ENCODE peak calls at places on chromosomes 2 and 18, in four cellular contexts. J is ovary, U is PC-3, N is prostate gland. V is an unnamed sample.

GRCh38 chr2:53593891-53594585 is 173.6 kb upstream of the CHAC2 start:
- DNase-seq in J (no peak), U (peak; percentile 58), N (no peak), V (no peak)

GRCh38 chr18:5975111-5975622 is 79.8 kb upstream of the TMEM200C start:
- DNase-seq in J (no peak), U (peak; percentile 74), N (no peak), V (peak; percentile 55)

GRCh38 chr18:28794459-28795245 is 617.7 kb upstream of the CDH2 start:
- DNase-seq in J (no peak), U (peak; percentile 97), N (no peak), V (no peak)

GRCh38 chr2:60830991-60831390 is 50.4 kb upstream of the REL start:
- DNase-seq in J (no peak), U (no peak), N (no peak), V (no peak)

GRCh38 chr18:46133534-46133933 is 29.3 kb downstream of the HAUS1 start:
- DNase-seq in J (peak; percentile 24), U (no peak), N (no peak), V (no peak)

GRCh38 chr2:59693176-59693959 is 860.1 kb downstream of the BCL11A start:
- DNase-seq in J (no peak), U (no peak), N (no peak), V (no peak)

GRCh38 chr2:88600038-88600465 is 27.2 kb downstream of the EIF2AK3 start:
- DNase-seq in J (no peak), U (peak; percentile 94), N (no peak), V (peak; percentile 73)

GRCh38 chr2:28663359-28663758 is 88.3 kb upstream of the PPP1CB start:
- DNase-seq in J (no peak), U (peak; percentile 72), N (no peak), V (no peak)

GRCh38 chr2:170716851-170717598 is 1.9 kb downstream of the SP5 start:
- DNase-seq in J (no peak), U (no peak), N (no peak), V (peak; percentile 54)

GRCh38 chr2:238098854-238099708 is 1.1 kb upstream of the ESPNL start:
- DNase-seq in J (no peak), U (peak; percentile 50), N (no peak), V (no peak)

GRCh38 chr2:129877795-129878775 is 101.4 kb upstream of the RAB6C start:
- DNase-seq in J (no peak), U (no peak), N (no peak), V (peak; percentile 44)

GRCh38 chr2:45771251-45771650 is 119.8 kb downstream of the PRKCE start:
- DNase-seq in J (peak; percentile 51), U (no peak), N (no peak), V (no peak)

GRCh38 chr2:209600257-209601180 is 171.1 kb upstream of the UNC80 start:
- DNase-seq in J (no peak), U (no peak), N (no peak), V (no peak)

GRCh38 chr2:69043736-69044400 is 30.9 kb downstream of the ANTXR1 start:
- DNase-seq in J (no peak), U (peak; percentile 17), N (no peak), V (no peak)

GRCh38 chr2:6452702-6453481 is 412.8 kb downstream of the CMPK2 start:
- DNase-seq in J (no peak), U (peak; percentile 5), N (no peak), V (no peak)

GRCh38 chr18:54995421-54995820 is 36.2 kb upstream of the CCDC68 start:
- DNase-seq in J (no peak), U (no peak), N (no peak), V (no peak)

GRCh38 chr18:12391487-12392136 is 14.6 kb upstream of the AFG3L2 start:
- DNase-seq in J (peak; percentile 66), U (peak; percentile 77), N (peak; percentile 57), V (peak; percentile 66)

GRCh38 chr2:184646593-184646992 is 48.3 kb downstream of the ZNF804A start:
- DNase-seq in J (no peak), U (no peak), N (no peak), V (no peak)

GRCh38 chr18:75455249-75456183 is 28.0 kb upstream of the SMIM21 start:
- DNase-seq in J (peak; percentile 59), U (no peak), N (no peak), V (no peak)

GRCh38 chr18:10274327-10274726 is 180.1 kb upstream of the APCDD1 start:
- DNase-seq in J (no peak), U (no peak), N (no peak), V (no peak)

GRCh38 chr2:142165790-142166189 is 35.0 kb upstream of the LRP1B start:
- DNase-seq in J (no peak), U (peak; percentile 65), N (no peak), V (peak; percentile 12)

GRCh38 chr2:119108186-119108585 is 50.4 kb downstream of the C1QL2 start:
- DNase-seq in J (no peak), U (no peak), N (no peak), V (no peak)

GRCh38 chr2:240672076-240672700 is 10.5 kb downstream of the AQP12B start:
- DNase-seq in J (no peak), U (no peak), N (no peak), V (no peak)

GRCh38 chr2:26034597-26035067 is 748 bp downstream of the RAB10 start:
- DNase-seq in J (no peak), U (peak; percentile 25), N (peak; percentile 8), V (no peak)

GRCh38 chr2:222357930-222358329 is 59.1 kb upstream of the PAX3 start:
- DNase-seq in J (no peak), U (no peak), N (no peak), V (no peak)

GRCh38 chr2:236667526-236667925 is 97.9 kb downstream of the ACKR3 start:
- DNase-seq in J (no peak), U (no peak), N (no peak), V (no peak)

GRCh38 chr2:217412299-217412698 is 552.4 kb upstream of the TNP1 start:
- DNase-seq in J (no peak), U (no peak), N (no peak), V (no peak)

GRCh38 chr2:238238766-238239551 is 879 bp downstream of the HES6 start:
- DNase-seq in J (no peak), U (no peak), N (no peak), V (no peak)

GRCh38 chr18:29147944-29148343 is 971.0 kb upstream of the CDH2 start:
- DNase-seq in J (no peak), U (peak; percentile 46), N (no peak), V (no peak)

GRCh38 chr2:1046067-1046466 is 95.4 kb downstream of the SNTG2 start:
- DNase-seq in J (no peak), U (no peak), N (no peak), V (no peak)

GRCh38 chr2:1049691-1050090 is 99.0 kb downstream of the SNTG2 start:
- DNase-seq in J (no peak), U (no peak), N (no peak), V (no peak)

GRCh38 chr2:1051075-1051474 is 100.4 kb downstream of the SNTG2 start:
- DNase-seq in J (no peak), U (peak; percentile 41), N (no peak), V (no peak)

GRCh38 chr2:1045109-1045508 is 94.5 kb downstream of the SNTG2 start:
- DNase-seq in J (no peak), U (no peak), N (no peak), V (no peak)

GRCh38 chr2:1047485-1047884 is 96.8 kb downstream of the SNTG2 start:
- DNase-seq in J (no peak), U (peak; percentile 24), N (no peak), V (no peak)
- TF ChIP-seq CTCF in J (no peak), U (peak; percentile 45), N (no peak), V (no peak)

DNA sequence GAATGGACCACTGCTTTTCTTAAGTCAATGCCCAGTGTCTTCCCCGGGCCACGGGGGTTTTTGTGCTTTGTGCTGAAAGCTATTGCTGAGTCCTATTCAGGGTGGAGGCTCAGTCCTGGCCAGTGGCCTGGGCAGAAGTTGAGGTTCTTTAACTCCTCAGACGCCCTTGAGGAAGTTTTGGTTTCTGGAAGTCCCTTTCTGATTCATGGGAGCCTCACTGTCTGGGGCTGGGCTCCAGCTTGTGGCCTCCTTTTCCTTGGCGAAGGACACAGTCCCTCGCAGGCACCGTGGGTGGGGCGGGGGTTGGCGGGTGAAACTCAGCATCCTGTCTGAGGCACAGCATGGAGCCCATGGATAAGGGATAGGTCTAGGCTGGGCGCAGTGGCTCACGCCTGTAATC is 465.2 kb upstream of the HS6ST1 start:
- DNase-seq in J (no peak), U (no peak), N (no peak), V (no peak)
- TF ChIP-seq CTCF in J (no peak), U (no peak), N (no peak), V (no peak)

GRCh38 chr2:64327510-64328414 is 126.2 kb upstream of the LGALSL start:
- DNase-seq in J (no peak), U (peak; percentile 30), N (peak; percentile 62), V (peak; percentile 41)
- TF ChIP-seq CTCF in J (no peak), U (peak; percentile 51), N (peak; percentile 60), V (peak; percentile 38)

GRCh38 chr2:27174638-27175037 is 25.8 kb downstream of the TCF23 start:
- DNase-seq in J (no peak), U (no peak), N (no peak), V (no peak)
- TF ChIP-seq CTCF in J (no peak), U (no peak), N (no peak), V (no peak)

DNA sequence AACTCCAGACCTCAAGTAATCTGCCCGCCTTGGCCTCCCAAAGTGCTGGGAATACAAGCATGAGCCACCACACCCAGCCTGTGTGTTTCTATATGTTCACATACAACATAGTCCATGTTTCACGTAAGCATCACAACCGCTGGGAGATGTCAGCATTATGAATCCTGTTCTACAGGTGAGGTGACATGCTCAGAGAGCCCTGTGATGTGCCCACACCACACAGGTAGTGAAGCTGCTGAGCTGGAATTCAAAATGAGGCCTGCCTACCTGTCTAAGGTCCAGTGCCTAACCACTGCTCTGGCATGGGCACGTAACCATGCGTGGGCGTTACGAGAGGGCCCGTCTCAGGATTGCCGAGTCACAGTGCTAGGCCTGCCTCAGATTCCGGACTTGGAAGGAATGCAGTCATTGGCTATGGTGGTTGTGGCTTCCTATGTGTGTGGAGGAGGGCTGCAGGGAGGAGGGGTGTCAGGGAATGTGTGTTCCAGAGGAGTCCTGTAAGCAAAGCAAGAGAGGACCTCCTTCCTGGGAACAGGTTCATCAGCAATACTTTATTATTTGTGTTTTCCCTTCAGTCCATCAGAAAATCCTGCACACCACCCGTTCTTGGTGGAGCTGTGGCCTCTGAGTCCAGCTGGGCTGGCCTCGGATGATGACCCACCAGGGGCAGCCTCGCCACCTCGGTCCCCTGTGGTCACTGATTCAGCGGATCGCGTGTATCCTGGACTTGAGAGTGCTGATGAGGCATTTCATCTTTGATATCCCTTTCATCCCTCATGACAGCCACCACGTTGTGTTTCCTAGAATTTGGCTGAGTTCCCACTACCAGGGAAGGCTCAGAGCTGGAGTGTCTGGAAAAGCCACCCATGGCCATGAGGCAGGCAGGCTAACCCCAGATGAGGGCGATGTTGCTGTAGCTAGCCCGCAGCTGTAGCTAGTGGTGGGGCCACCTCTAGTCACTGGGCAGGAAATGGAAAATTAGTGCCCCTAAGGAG is 31.1 kb downstream of the HK2 start:
- DNase-seq in J (no peak), U (peak; percentile 41), N (no peak), V (no peak)
- TF ChIP-seq CTCF in J (no peak), U (no peak), N (no peak), V (no peak)

V was measured in GM10248.